ENCODE peak calls at places on chromosomes 3 and 15, in eight cellular contexts. E is fibroblast of mammary gland, T is fibroblast of pulmonary artery, F is heart left ventricle, B is HCT116, W is neural progenitor cell, S is keratinocyte, U is fibroblast of lung. O is an unnamed sample.

GRCh38 chr3:32309653-32310242 is 71.3 kb downstream of the CMTM8 start:
- DNase-seq in E (no peak), T (no peak), F (no peak), B (no peak), W (no peak), S (no peak), U (no peak), O (no peak)

GRCh38 chr15:74836846-74837245 is 6.1 kb downstream of the ULK3 start:
- DNase-seq in E (no peak), T (no peak), F (no peak), B (no peak), W (no peak), S (no peak), U (no peak), O (no peak)

GRCh38 chr3:46750555-46751038 is 32.9 kb upstream of the PRSS50 start:
- DNase-seq in E (no peak), T (no peak), F (no peak), B (no peak), W (no peak), S (no peak), U (no peak), O (no peak)

GRCh38 chr3:46942481-46943236 is 33.9 kb downstream of the CCDC12 start:
- DNase-seq in E (no peak), T (no peak), F (no peak), B (no peak), W (no peak), S (no peak), U (no peak), O (no peak)

GRCh38 chr3:16512435-16513140 is 911 bp downstream of the RFTN1 start:
- DNase-seq in E (no peak), T (no peak), F (peak), B (no peak), W (peak), S (no peak), U (no peak), O (no peak)

GRCh38 chr15:56837281-56837680 is 81.2 kb upstream of the TCF12 start:
- DNase-seq in E (peak), T (peak), F (no peak), B (no peak), W (no peak), S (no peak), U (peak), O (no peak)

GRCh38 chr3:158105124-158105709 is 1.0 kb downstream of the SHOX2 start:
- DNase-seq in E (peak), T (no peak), F (peak), B (no peak), W (peak), S (no peak), U (no peak), O (no peak)

GRCh38 chr15:66844041-66844746 is 142.2 kb downstream of the SMAD6 start:
- DNase-seq in E (no peak), T (no peak), F (no peak), B (no peak), W (no peak), S (no peak), U (no peak), O (no peak)

GRCh38 chr3:46289961-46290360 is 47.7 kb downstream of the CCR3 start:
- DNase-seq in E (no peak), T (no peak), F (no peak), B (no peak), W (no peak), S (no peak), U (no peak), O (no peak)

GRCh38 chr15:60651734-60652141 is 172.8 kb upstream of the ICE2 start:
- DNase-seq in E (no peak), T (no peak), F (no peak), B (no peak), W (peak), S (no peak), U (no peak), O (no peak)

GRCh38 chr3:101898752-101899169 is 49.4 kb downstream of the NFKBIZ start:
- DNase-seq in E (no peak), T (no peak), F (no peak), B (no peak), W (no peak), S (no peak), U (no peak), O (no peak)

GRCh38 chr3:157174265-157174615 is 14.3 kb upstream of the CCNL1 start:
- DNase-seq in E (no peak), T (no peak), F (no peak), B (no peak), W (peak), S (no peak), U (no peak), O (no peak)

GRCh38 chr3:133853925-133854227 is 41.8 kb downstream of the RAB6B start:
- DNase-seq in E (peak), T (no peak), F (no peak), B (no peak), W (no peak), S (no peak), U (no peak), O (no peak)

GRCh38 chr3:170089862-170090600 is 52.2 kb downstream of the GPR160 start:
- DNase-seq in E (no peak), T (no peak), F (no peak), B (no peak), W (no peak), S (no peak), U (peak), O (no peak)

GRCh38 chr3:23174426-23175039 is 28.6 kb upstream of the UBE2E2 start:
- DNase-seq in E (no peak), T (peak), F (peak), B (no peak), W (peak), S (no peak), U (peak), O (no peak)

GRCh38 chr3:123140591-123140990 is 61.2 kb upstream of the SEC22A start:
- DNase-seq in E (no peak), T (no peak), F (no peak), B (no peak), W (no peak), S (no peak), U (no peak), O (no peak)

GRCh38 chr15:78810377-78811123 is 714 bp downstream of the ADAMTS7 start:
- DNase-seq in E (peak), T (peak), F (peak), B (no peak), W (peak), S (no peak), U (peak), O (no peak)

GRCh38 chr3:149085828-149086231 is 503 bp downstream of the HLTF start:
- DNase-seq in E (peak), T (peak), F (no peak), B (no peak), W (peak), S (no peak), U (peak), O (no peak)

GRCh38 chr3:144229237-144229830 is 257.7 kb downstream of the DIPK2A start:
- DNase-seq in E (no peak), T (peak), F (no peak), B (no peak), W (no peak), S (no peak), U (no peak), O (no peak)

GRCh38 chr3:13301295-13301987 is 118.7 kb downstream of the NUP210 start:
- DNase-seq in E (peak), T (peak), F (no peak), B (peak), W (peak), S (no peak), U (peak), O (peak)

GRCh38 chr3:57959407-57960173 is 48.6 kb upstream of the FLNB start:
- DNase-seq in E (peak), T (peak), F (peak), B (no peak), W (no peak), S (no peak), U (peak), O (no peak)

GRCh38 chr3:40841131-40841530 is 316.4 kb downstream of the ZNF621 start:
- DNase-seq in E (no peak), T (no peak), F (no peak), B (no peak), W (no peak), S (no peak), U (no peak), O (no peak)

GRCh38 chr3:99663981-99664380 is 25.6 kb downstream of the COL8A1 start:
- DNase-seq in E (no peak), T (no peak), F (no peak), B (no peak), W (no peak), S (no peak), U (no peak), O (no peak)

GRCh38 chr3:99668044-99668443 is 29.6 kb downstream of the COL8A1 start:
- DNase-seq in E (no peak), T (no peak), F (no peak), B (no peak), W (no peak), S (no peak), U (no peak), O (no peak)

GRCh38 chr3:99662838-99663570 is 24.6 kb downstream of the COL8A1 start:
- DNase-seq in E (no peak), T (no peak), F (no peak), B (no peak), W (no peak), S (no peak), U (no peak), O (no peak)

GRCh38 chr3:99665017-99665416 is 26.6 kb downstream of the COL8A1 start:
- DNase-seq in E (no peak), T (no peak), F (no peak), B (no peak), W (no peak), S (no peak), U (no peak), O (no peak)

GRCh38 chr3:99666201-99666600 is 27.8 kb downstream of the COL8A1 start:
- DNase-seq in E (peak), T (peak), F (no peak), B (no peak), W (no peak), S (no peak), U (no peak), O (no peak)
- H3K4me3 ChIP-seq in E (no peak), T (peak), F (no peak), B (no peak), W (no peak), S (no peak), U (no peak), O (no peak)

DNA sequence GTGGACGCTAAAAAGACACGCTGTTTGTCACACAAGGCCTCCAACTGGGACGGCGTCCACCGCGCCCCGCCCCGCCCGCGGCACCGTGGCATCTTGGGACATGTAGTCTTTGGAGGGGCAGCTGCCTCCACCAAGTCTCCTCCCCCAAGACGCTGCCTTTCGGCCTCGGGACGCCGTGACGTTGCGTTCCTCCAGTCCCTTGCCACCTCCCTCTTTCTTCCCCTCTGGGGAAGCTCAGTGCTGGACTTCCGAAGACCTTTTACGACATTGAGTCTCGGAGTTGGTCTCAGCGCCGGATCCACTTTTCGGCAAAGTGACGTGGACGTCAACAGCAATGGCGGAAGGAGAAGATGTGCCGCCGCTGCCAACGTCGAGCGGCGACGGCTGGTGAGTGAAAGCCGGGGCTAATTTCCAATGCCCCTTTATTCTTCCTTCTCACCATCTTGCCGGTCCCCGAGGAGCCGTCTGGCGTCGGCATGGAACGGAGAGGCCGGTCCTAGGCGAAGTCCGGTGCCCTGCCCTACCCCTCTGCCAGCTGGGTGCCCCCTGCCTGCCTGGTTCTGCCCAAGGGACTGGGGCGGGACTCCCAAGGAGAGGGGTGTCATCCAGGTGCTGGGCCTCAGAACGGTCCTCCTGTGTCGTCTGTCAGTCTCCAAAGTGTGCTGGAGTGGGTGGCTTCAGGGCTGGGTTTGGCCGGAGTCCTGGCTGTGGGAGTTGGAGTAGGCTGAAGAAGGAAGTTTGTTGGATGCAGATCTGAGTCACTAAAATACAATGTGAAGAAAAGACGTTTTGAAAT is at the start of gene TBC1D23:
- DNase-seq in E (peak), T (peak), F (peak), B (peak), W (peak), S (peak), U (peak), O (peak)
- TF ChIP-seq CTCF in E (no peak), T (no peak), F (no peak), B (no peak), W (no peak), S (no peak), U (no peak), O (peak)

DNA sequence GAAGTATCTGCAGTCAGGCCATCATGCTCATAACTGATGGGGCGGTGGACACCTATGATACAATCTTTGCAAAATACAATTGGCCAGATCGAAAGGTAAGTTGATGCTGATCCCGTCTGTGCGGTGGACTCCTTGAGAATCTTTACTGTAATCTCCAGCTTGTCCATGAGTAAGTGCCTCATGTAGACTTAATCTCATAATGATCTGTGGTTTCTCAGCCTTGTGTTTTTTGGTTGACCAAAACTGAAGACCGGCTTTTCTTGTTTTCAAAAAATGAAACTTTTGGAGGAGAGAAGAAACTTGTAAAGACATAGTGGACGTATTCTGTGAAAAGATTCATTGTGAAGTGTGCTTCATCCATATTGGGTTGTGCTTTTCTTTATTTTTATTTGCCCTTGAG is 285.7 kb downstream of the LRTM1 start:
- DNase-seq in E (no peak), T (no peak), F (no peak), B (no peak), W (no peak), S (no peak), U (no peak), O (no peak)
- H3K4me3 ChIP-seq in E (no peak), T (no peak), F (no peak), B (no peak), W (no peak), S (no peak), U (no peak), O (no peak)

DNA sequence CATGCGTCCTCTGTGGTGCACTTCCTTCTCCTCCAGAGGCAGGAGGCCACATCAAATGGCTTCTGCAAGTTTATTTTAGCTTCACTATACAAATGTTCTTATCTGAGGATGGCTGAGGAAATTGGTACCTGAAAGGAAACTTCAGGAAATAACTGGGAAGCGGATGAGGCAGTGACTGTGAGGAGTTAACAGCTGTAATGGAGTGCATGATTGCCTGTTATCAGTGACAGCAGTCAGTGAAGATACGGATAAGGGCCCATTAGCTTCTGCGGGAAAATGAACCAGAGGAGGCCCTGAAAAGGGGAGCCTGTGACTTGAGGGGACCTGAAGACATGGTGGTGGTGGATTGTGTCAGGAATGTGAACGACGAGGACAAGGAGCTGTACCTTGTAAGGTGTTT is 51.8 kb downstream of the SPATA16 start:
- DNase-seq in E (no peak), T (no peak), F (no peak), B (no peak), W (no peak), S (no peak), U (no peak), O (no peak)
- TF ChIP-seq CTCF in E (no peak), T (no peak), F (no peak), B (no peak), W (no peak), S (no peak), U (no peak), O (no peak)